ENCODE peak calls at places on chromosome 9, in four cellular contexts. One of them, this sample, is unnamed.

GRCh38 chr9:127862075-127863011 is 7.9 kb upstream of the ENG start:
- DNase-seq in HEK293T: no peak
- DNase-seq in substantia nigra: peak
- DNase-seq in naive thymus-derived CD4-positive, alpha-beta T cell: peak
- DNase-seq in this sample: peak

GRCh38 chr9:111481885-111482636 is 2.1 kb downstream of the ECPAS start:
- DNase-seq in HEK293T: peak
- DNase-seq in substantia nigra: no peak
- DNase-seq in naive thymus-derived CD4-positive, alpha-beta T cell: no peak
- DNase-seq in this sample: no peak

GRCh38 chr9:4515958-4516375 is 25.7 kb downstream of the SLC1A1 start:
- DNase-seq in HEK293T: no peak
- DNase-seq in substantia nigra: no peak
- DNase-seq in naive thymus-derived CD4-positive, alpha-beta T cell: no peak
- DNase-seq in this sample: no peak

GRCh38 chr9:95053611-95054440 is 263.7 kb downstream of the FANCC start:
- DNase-seq in HEK293T: no peak
- DNase-seq in substantia nigra: no peak
- DNase-seq in naive thymus-derived CD4-positive, alpha-beta T cell: no peak
- DNase-seq in this sample: no peak

GRCh38 chr9:91837982-91838731 is 111.9 kb downstream of the ROR2 start:
- DNase-seq in HEK293T: peak
- DNase-seq in substantia nigra: no peak
- DNase-seq in naive thymus-derived CD4-positive, alpha-beta T cell: no peak
- DNase-seq in this sample: no peak

GRCh38 chr9:89871871-89872331 is 267.1 kb downstream of the GADD45G start:
- DNase-seq in HEK293T: no peak
- DNase-seq in substantia nigra: no peak
- DNase-seq in naive thymus-derived CD4-positive, alpha-beta T cell: peak
- DNase-seq in this sample: no peak

GRCh38 chr9:129558063-129558550 is 62.8 kb downstream of the C9orf50 start:
- DNase-seq in HEK293T: no peak
- DNase-seq in substantia nigra: no peak
- DNase-seq in naive thymus-derived CD4-positive, alpha-beta T cell: no peak
- DNase-seq in this sample: no peak

GRCh38 chr9:93942176-93942575 is 13.0 kb downstream of the BARX1 start:
- DNase-seq in HEK293T: no peak
- DNase-seq in substantia nigra: no peak
- DNase-seq in naive thymus-derived CD4-positive, alpha-beta T cell: no peak
- DNase-seq in this sample: no peak

GRCh38 chr9:125332527-125332926 is 70.9 kb downstream of the GAPVD1 start:
- DNase-seq in HEK293T: no peak
- DNase-seq in substantia nigra: no peak
- DNase-seq in naive thymus-derived CD4-positive, alpha-beta T cell: no peak
- DNase-seq in this sample: no peak

GRCh38 chr9:99731950-99732349 is 89.7 kb upstream of the NR4A3 start:
- DNase-seq in HEK293T: no peak
- DNase-seq in substantia nigra: no peak
- DNase-seq in naive thymus-derived CD4-positive, alpha-beta T cell: no peak
- DNase-seq in this sample: no peak

This sample was measured in CD4-positive, alpha-beta memory T cell.